ENCODE peak calls at places on chromosome 15, in six cellular contexts. B is pancreas, J is GM10248, T is heart left ventricle, N is AG04449, Y is tibial artery. V is an unnamed sample.

GRCh38 chr15:64149424-64150235 is 1.9 kb upstream of the SNX22 start:
- DNase-seq in N (no peak), J (no peak), Y (no peak), B (no peak), T (no peak), V (no peak)

GRCh38 chr15:28004143-28005003 is 94.7 kb downstream of the OCA2 start:
- DNase-seq in Y (no peak), N (no peak), B (no peak), J (no peak), T (no peak), V (no peak)

GRCh38 chr15:78212546-78213424 is 21.6 kb downstream of the ACSBG1 start:
- DNase-seq in Y (peak), B (peak), T (peak), J (no peak), N (no peak), V (no peak)

GRCh38 chr15:42547926-42548257 is 701 bp downstream of the LRRC57 start:
- DNase-seq in B (no peak), Y (no peak), T (peak), J (no peak), N (no peak), V (no peak)

GRCh38 chr15:64521726-64522164 is 61.4 kb downstream of the ZNF609 start:
- DNase-seq in T (peak), Y (peak), B (no peak), N (no peak), J (no peak), V (no peak)

GRCh38 chr15:31457631-31458526 is 131.2 kb downstream of the KLF13 start:
- DNase-seq in J (no peak), T (no peak), N (peak), B (no peak), Y (peak), V (no peak)

GRCh38 chr15:33132722-33133345 is 61.7 kb downstream of the FMN1 start:
- DNase-seq in N (no peak), B (no peak), Y (no peak), T (no peak), J (no peak), V (no peak)

GRCh38 chr15:78850926-78851600 is 21.6 kb upstream of the MORF4L1 start:
- DNase-seq in B (no peak), T (no peak), J (no peak), Y (no peak), N (no peak), V (no peak)

GRCh38 chr15:92392462-92392861 is 1.2 kb upstream of the ST8SIA2 start:
- DNase-seq in B (no peak), J (no peak), N (no peak), Y (no peak), T (no peak), V (no peak)

GRCh38 chr15:45612790-45613415 is 21.9 kb upstream of the SQOR start:
- DNase-seq in T (no peak), B (no peak), J (peak), Y (no peak), N (no peak), V (no peak)

GRCh38 chr15:38699633-38700230 is 135.1 kb upstream of the RASGRP1 start:
- DNase-seq in N (no peak), T (peak), Y (peak), B (peak), J (peak), V (no peak)

GRCh38 chr15:83446904-83447708 is at the start of gene SH3GL3:
- DNase-seq in T (peak), B (peak), N (no peak), Y (peak), J (no peak), V (peak)

GRCh38 chr15:53384417-53384816 is 375.0 kb downstream of the WDR72 start:
- DNase-seq in B (peak), Y (no peak), J (no peak), N (no peak), T (no peak), V (no peak)
- TF ChIP-seq CTCF in B (peak), Y (no peak), J (no peak), N (no peak), T (no peak), V (no peak)

GRCh38 chr15:86076468-86076867 is 3.2 kb upstream of the AGBL1 start:
- DNase-seq in B (no peak), N (no peak), J (no peak), T (no peak), Y (no peak), V (no peak)

GRCh38 chr15:86080302-86080701 is 631 bp downstream of the AGBL1 start:
- DNase-seq in T (no peak), J (no peak), B (no peak), N (no peak), Y (no peak), V (no peak)

GRCh38 chr15:86073281-86073680 is 6.4 kb upstream of the AGBL1 start:
- DNase-seq in B (no peak), N (no peak), Y (no peak), T (no peak), J (no peak), V (no peak)

GRCh38 chr15:86079491-86080266 is at the start of gene AGBL1:
- DNase-seq in Y (no peak), J (no peak), B (no peak), N (no peak), T (no peak), V (no peak)

GRCh38 chr15:86077070-86077469 is 2.6 kb upstream of the AGBL1 start:
- DNase-seq in N (no peak), J (no peak), B (no peak), T (no peak), Y (no peak), V (no peak)
- TF ChIP-seq CTCF in N (no peak), J (no peak), B (no peak), T (no peak), Y (no peak), V (no peak)

GRCh38 chr15:44298878-44299277 is 10.4 kb downstream of the GOLM2 start:
- DNase-seq in B (no peak), T (no peak), Y (no peak), N (no peak), J (no peak), V (no peak)
- TF ChIP-seq CTCF in B (no peak), T (no peak), Y (no peak), N (peak), J (peak), V (no peak)

GRCh38 chr15:99343836-99344551 is 92.7 kb downstream of the LRRC28 start:
- DNase-seq in Y (no peak), N (no peak), T (peak), J (no peak), B (no peak), V (no peak)
- TF ChIP-seq CTCF in Y (peak), N (peak), T (peak), J (no peak), B (no peak), V (no peak)

GRCh38 chr15:74203914-74204431 is 1.4 kb upstream of the STRA6 start:
- DNase-seq in T (no peak), N (no peak), J (no peak), B (no peak), Y (peak), V (no peak)

GRCh38 chr15:74201656-74202420 is 749 bp downstream of the STRA6 start:
- DNase-seq in T (no peak), J (no peak), Y (no peak), B (no peak), N (no peak), V (no peak)

GRCh38 chr15:74200871-74201419 is 1.6 kb downstream of the STRA6 start:
- DNase-seq in N (no peak), J (no peak), Y (peak), B (no peak), T (no peak), V (no peak)

GRCh38 chr15:74200394-74200793 is 2.2 kb downstream of the STRA6 start:
- DNase-seq in T (no peak), B (no peak), J (no peak), N (no peak), Y (peak), V (no peak)

DNA sequence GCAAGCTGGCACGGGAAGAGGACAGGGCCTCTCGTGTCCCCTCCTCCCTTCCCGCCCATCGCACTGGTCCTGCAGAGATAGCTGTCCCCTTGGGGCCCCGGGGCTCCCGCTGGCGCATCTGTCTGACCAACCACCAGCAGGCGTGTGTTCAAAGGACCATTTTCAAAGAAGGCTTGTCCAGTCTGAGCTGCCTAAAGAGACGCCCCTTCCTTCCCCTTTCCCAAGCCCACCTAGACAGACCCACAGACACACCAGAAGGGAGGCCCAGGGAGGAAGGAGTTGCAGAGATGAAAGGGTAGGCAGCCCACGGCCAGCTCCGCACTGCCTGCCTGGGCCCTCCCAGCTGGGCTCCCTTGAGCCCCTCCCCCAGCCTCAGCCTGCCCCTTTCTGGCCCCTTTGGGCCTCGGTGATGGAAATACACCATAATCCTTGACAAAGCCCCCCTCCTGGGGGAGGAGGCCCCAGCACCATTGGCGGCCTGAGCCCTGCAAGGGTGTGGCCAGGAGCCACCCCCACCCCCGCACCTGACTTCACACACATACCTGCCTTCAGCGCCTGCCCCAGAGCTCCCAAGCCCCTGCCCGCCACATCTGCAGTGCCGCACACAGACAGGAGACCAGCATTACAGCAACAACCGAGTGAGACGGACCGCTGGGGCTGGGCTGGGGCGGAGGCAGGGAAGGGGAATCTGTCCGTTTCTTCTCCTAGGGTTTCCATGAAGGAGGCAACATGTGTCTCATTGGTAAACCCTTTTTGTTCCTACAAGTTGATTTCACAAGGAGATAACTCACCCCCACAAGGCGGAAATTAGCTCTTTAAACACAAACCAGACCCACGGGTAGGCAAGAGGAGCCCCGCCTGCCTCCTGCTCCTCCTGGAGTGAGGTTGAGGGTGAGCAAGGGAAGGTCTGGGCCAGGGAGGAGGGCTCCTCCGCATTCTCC is at the start of gene STRA6:
- DNase-seq in J (no peak), B (no peak), Y (no peak), T (no peak), N (no peak), V (no peak)
- TF ChIP-seq CTCF in J (no peak), B (no peak), Y (no peak), T (no peak), N (no peak), V (no peak)

GRCh38 chr15:39713846-39714245 is 68.8 kb downstream of the FSIP1 start:
- DNase-seq in B (no peak), T (no peak), J (no peak), N (no peak), Y (no peak), V (no peak)

GRCh38 chr15:39706252-39706651 is 76.4 kb downstream of the FSIP1 start:
- DNase-seq in T (no peak), Y (no peak), J (no peak), B (no peak), N (no peak), V (no peak)

GRCh38 chr15:39709941-39710340 is 72.7 kb downstream of the FSIP1 start:
- DNase-seq in B (no peak), T (no peak), Y (no peak), N (no peak), J (no peak), V (no peak)

GRCh38 chr15:39714251-39714650 is 68.4 kb downstream of the FSIP1 start:
- DNase-seq in J (no peak), Y (no peak), T (no peak), B (no peak), N (no peak), V (no peak)

GRCh38 chr15:39710681-39711080 is 72.0 kb downstream of the FSIP1 start:
- DNase-seq in J (no peak), B (no peak), T (no peak), Y (no peak), N (no peak), V (no peak)
- TF ChIP-seq CTCF in J (no peak), B (no peak), T (no peak), Y (no peak), N (no peak), V (no peak)

GRCh38 chr15:95701410-95701809 is 629.1 kb upstream of the NR2F2 start:
- DNase-seq in B (no peak), N (no peak), J (no peak), Y (no peak), T (no peak), V (no peak)
- TF ChIP-seq CTCF in B (no peak), N (no peak), J (no peak), Y (no peak), T (no peak), V (no peak)

DNA sequence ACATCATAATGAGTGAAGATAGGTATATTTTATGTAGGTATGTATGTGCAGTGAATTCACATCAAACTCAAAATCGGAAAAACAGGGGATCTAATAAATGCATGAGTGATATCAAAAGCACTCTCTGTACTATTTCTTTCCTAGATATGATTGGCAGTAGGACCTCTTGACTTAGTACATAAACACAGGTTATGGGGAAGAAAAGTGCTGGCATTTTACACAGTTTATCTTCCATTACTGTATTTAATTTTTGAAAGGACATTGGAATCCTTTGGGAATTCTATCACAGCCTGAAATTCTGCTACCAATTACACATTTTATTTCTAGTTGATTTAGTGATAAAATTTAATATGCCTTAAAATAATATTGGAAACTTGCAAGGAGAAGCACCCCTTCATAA is 470.5 kb upstream of the ONECUT1 start:
- DNase-seq in B (no peak), T (no peak), N (no peak), J (no peak), Y (no peak), V (no peak)
- TF ChIP-seq CTCF in B (no peak), T (no peak), N (no peak), J (no peak), Y (no peak), V (no peak)

V was measured in CD14-positive monocyte.